ENCODE peak calls at places on chromosome 12, in ten cellular contexts. O is heart left ventricle, S is IMR-90, J is ovary, H is A549, E is HCT116, D is gastrocnemius medialis, Z is K562, B is upper lobe of left lung, W is esophagus muscularis mucosa. Q is an unnamed sample.

GRCh38 chr12:42299392-42300308 is 26.2 kb downstream of the ZCRB1 start:
- DNase-seq in O (no peak), S (peak; percentile 80), J (no peak), H (no peak), E (no peak), D (no peak), Z (peak; percentile 7), B (no peak), W (no peak), Q (no peak)

GRCh38 chr12:48489012-48489411 is 6.7 kb downstream of the C12orf54 start:
- DNase-seq in O (no peak), S (peak; percentile 48), J (no peak), H (no peak), E (no peak), D (no peak), Z (no peak), B (no peak), W (no peak), Q (no peak)

GRCh38 chr12:89946518-89946917 is 237.9 kb upstream of the ATP2B1 start:
- DNase-seq in O (no peak), S (no peak), J (no peak), H (no peak), E (no peak), D (no peak), Z (no peak), B (no peak), W (no peak), Q (no peak)

GRCh38 chr12:21656931-21657335 is 709 bp downstream of the LDHB start:
- DNase-seq in O (peak; percentile 27), S (peak; percentile 50), J (peak; percentile 19), H (peak; percentile 18), E (peak; percentile 6), D (no peak), Z (peak; percentile 51), B (no peak), W (no peak), Q (peak; percentile 80)

GRCh38 chr12:48472259-48472658 is at the start of gene ANP32D:
- DNase-seq in O (no peak), S (no peak), J (no peak), H (no peak), E (no peak), D (no peak), Z (no peak), B (no peak), W (no peak), Q (no peak)

GRCh38 chr12:4106617-4107016 is 166.9 kb upstream of the CCND2 start:
- DNase-seq in O (no peak), S (no peak), J (no peak), H (no peak), E (no peak), D (no peak), Z (no peak), B (no peak), W (no peak), Q (no peak)

GRCh38 chr12:105820407-105821140 is 318.2 kb downstream of the NUAK1 start:
- DNase-seq in O (peak; percentile 15), S (peak; percentile 22), J (peak; percentile 40), H (no peak), E (no peak), D (peak; percentile 85), Z (no peak), B (no peak), W (no peak), Q (peak; percentile 78)

GRCh38 chr12:131422744-131423143 is 288.1 kb upstream of the SFSWAP start:
- DNase-seq in O (no peak), S (no peak), J (no peak), H (no peak), E (no peak), D (no peak), Z (no peak), B (no peak), W (no peak), Q (no peak)

DNA sequence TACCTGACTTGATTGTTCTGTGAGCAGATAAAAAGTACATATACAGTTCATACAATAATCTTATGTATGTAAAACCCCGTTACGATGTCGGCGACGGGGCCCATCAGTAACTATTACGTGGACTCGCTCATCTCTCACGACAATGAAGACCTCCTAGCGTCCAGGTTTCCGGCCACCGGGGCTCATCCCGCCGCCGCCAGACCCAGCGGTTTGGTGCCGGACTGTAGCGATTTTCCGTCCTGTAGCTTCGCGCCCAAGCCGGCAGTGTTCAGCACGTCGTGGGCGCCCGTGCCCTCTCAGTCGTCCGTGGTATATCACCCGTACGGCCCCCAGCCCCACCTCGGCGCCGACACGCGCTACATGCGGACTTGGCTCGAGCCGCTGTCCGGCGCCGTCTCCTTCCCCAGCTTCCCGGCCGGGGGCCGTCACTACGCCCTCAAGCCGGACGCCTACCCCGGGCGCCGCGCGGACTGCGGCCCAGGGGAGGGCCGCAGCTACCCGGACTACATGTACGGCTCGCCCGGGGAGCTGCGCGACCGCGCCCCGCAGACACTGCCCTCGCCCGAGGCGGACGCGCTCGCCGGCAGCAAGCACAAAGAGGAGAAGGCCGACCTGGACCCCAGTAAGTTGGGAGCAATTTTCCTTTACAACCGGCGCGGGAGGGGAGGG is at the start of gene HOXC9:
- DNase-seq in O (no peak), S (no peak), J (no peak), H (no peak), E (no peak), D (no peak), Z (peak; percentile 58), B (peak; percentile 87), W (no peak), Q (no peak)
- H3K4me3 ChIP-seq in O (peak within 1 kb of the TSS; percentile 23), S (peak within 1 kb of the TSS; percentile 32), J (peak within 1 kb of the TSS; percentile 48), H (peak within 1 kb of the TSS; percentile 83), E (peak within 1 kb of the TSS; percentile 82), D (peak within 1 kb of the TSS; percentile 82), Z (peak within 1 kb of the TSS; percentile 71), B (no peak within 1 kb of the TSS), W (peak within 1 kb of the TSS; percentile 44), Q (peak within 1 kb of the TSS; percentile 64)

GRCh38 chr12:23891115-23891514 is 58.4 kb downstream of the SOX5 start:
- DNase-seq in O (no peak), S (no peak), J (no peak), H (no peak), E (no peak), D (no peak), Z (no peak), B (no peak), W (no peak), Q (no peak)

GRCh38 chr12:23899434-23899833 is 50.0 kb downstream of the SOX5 start:
- DNase-seq in O (no peak), S (no peak), J (no peak), H (no peak), E (no peak), D (no peak), Z (no peak), B (no peak), W (no peak), Q (no peak)

GRCh38 chr12:23893611-23894010 is 55.9 kb downstream of the SOX5 start:
- DNase-seq in O (no peak), S (no peak), J (no peak), H (no peak), E (no peak), D (no peak), Z (no peak), B (no peak), W (no peak), Q (no peak)

GRCh38 chr12:23898121-23898520 is 51.3 kb downstream of the SOX5 start:
- DNase-seq in O (no peak), S (no peak), J (no peak), H (no peak), E (no peak), D (no peak), Z (no peak), B (no peak), W (no peak), Q (no peak)

GRCh38 chr12:23895792-23896218 is 53.7 kb downstream of the SOX5 start:
- DNase-seq in O (no peak), S (no peak), J (no peak), H (no peak), E (no peak), D (no peak), Z (no peak), B (no peak), W (no peak), Q (no peak)
- TF ChIP-seq POLR2A in O (no peak), S (no peak), J (no peak), H (no peak), E (no peak), D (no peak), Z (no peak), B (no peak), W (no peak), Q (no peak)

GRCh38 chr12:12723681-12724420 is 6.7 kb downstream of the CDKN1B start:
- DNase-seq in O (peak; percentile 55), S (peak; percentile 25), J (peak; percentile 48), H (peak; percentile 21), E (no peak), D (peak; percentile 25), Z (peak; percentile 47), B (peak; percentile 92), W (peak; percentile 91), Q (peak; percentile 90)
- H3K4me3 ChIP-seq in O (peak overlapping the region; percentile 43), S (peak overlapping the region; percentile 94), J (peak overlapping the region; percentile 77), H (peak overlapping the region; percentile 87), E (peak overlapping the region; percentile 81), D (peak overlapping the region; percentile 88), Z (peak overlapping the region; percentile 57), B (peak overlapping the region; percentile 63), W (peak overlapping the region; percentile 72), Q (peak overlapping the region; percentile 67)

GRCh38 chr12:101780599-101780998 is 41.3 kb upstream of the SYCP3 start:
- DNase-seq in O (no peak), S (no peak), J (no peak), H (no peak), E (no peak), D (no peak), Z (no peak), B (no peak), W (no peak), Q (no peak)

GRCh38 chr12:101783838-101784237 is 44.6 kb upstream of the SYCP3 start:
- DNase-seq in O (no peak), S (no peak), J (no peak), H (no peak), E (no peak), D (no peak), Z (no peak), B (no peak), W (no peak), Q (no peak)

GRCh38 chr12:101782544-101782855 is 43.2 kb upstream of the SYCP3 start:
- DNase-seq in O (no peak), S (peak; percentile 69), J (no peak), H (no peak), E (no peak), D (no peak), Z (no peak), B (no peak), W (no peak), Q (no peak)

GRCh38 chr12:101783150-101783549 is 43.9 kb upstream of the SYCP3 start:
- DNase-seq in O (no peak), S (no peak), J (no peak), H (no peak), E (no peak), D (peak; percentile 42), Z (no peak), B (no peak), W (no peak), Q (no peak)

DNA sequence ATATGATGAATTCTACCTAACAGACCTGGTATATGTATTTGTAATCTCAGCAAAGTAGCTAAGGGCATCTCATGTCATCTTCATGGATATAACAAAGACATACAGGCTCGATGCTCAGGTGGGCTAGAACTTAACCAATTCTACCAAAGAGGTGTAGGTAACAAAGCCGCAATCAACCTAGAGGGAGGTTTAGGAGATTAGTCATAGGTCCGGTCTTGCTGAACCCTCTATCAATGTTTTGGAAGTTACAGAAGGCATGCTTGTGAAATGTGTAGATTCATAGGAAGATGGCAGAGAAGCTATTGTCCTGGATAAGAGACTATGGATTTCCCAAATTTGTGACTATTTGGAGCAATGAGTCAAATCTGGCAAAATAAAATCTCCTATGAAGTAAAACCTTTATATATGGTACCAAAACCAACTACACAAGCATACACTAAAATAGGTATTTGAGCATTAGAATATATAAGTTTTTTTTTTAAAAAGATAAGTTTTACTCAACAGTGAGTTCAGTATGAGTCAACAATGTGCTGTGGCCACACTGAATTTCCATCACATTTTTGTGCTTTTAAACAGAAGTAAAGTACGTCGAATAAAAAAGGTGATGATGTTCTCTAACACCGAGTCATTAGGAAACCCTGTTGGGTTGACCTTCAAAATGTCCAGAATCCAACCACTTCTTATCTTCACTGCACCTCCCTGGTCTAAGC is 42.7 kb upstream of the SYCP3 start:
- DNase-seq in O (no peak), S (peak; percentile 76), J (no peak), H (no peak), E (no peak), D (no peak), Z (no peak), B (no peak), W (no peak), Q (no peak)
- TF ChIP-seq POLR2A in O (no peak), S (no peak), J (no peak), H (no peak), E (no peak), D (no peak), Z (no peak), B (no peak), W (no peak), Q (no peak)